ENCODE peak calls at places on chromosomes 12 and 14, in eight cellular contexts. One of them, this sample, is unnamed.

GRCh38 chr12:129844662-129845061 is 59.2 kb downstream of the TMEM132D start:
- DNase-seq in astrocyte of the cerebellum: peak
- DNase-seq in choroid plexus epithelial cell: peak
- DNase-seq in MG63: no peak
- DNase-seq in transverse colon: no peak
- DNase-seq in keratinocyte: no peak
- DNase-seq in WERI-Rb-1: no peak
- DNase-seq in fibroblast of the aortic adventitia: no peak
- DNase-seq in this sample: no peak

GRCh38 chr14:36824854-36825253 is 163.2 kb downstream of the PAX9 start:
- DNase-seq in astrocyte of the cerebellum: no peak
- DNase-seq in keratinocyte: no peak
- DNase-seq in transverse colon: no peak
- DNase-seq in choroid plexus epithelial cell: no peak
- DNase-seq in WERI-Rb-1: no peak
- DNase-seq in fibroblast of the aortic adventitia: no peak
- DNase-seq in MG63: no peak
- DNase-seq in this sample: no peak

GRCh38 chr14:55454264-55455151 is 14.1 kb upstream of the TBPL2 start:
- DNase-seq in transverse colon: peak
- DNase-seq in fibroblast of the aortic adventitia: peak
- DNase-seq in WERI-Rb-1: peak
- DNase-seq in choroid plexus epithelial cell: peak
- DNase-seq in astrocyte of the cerebellum: peak
- DNase-seq in MG63: peak
- DNase-seq in keratinocyte: peak
- DNase-seq in this sample: peak

GRCh38 chr14:100140452-100141132 is 18.9 kb downstream of the DEGS2 start:
- DNase-seq in fibroblast of the aortic adventitia: no peak
- DNase-seq in choroid plexus epithelial cell: peak
- DNase-seq in astrocyte of the cerebellum: no peak
- DNase-seq in transverse colon: no peak
- DNase-seq in MG63: no peak
- DNase-seq in WERI-Rb-1: no peak
- DNase-seq in keratinocyte: no peak
- DNase-seq in this sample: no peak

GRCh38 chr14:61461808-61462275 is 140.5 kb downstream of the PRKCH start:
- DNase-seq in fibroblast of the aortic adventitia: peak
- DNase-seq in choroid plexus epithelial cell: peak
- DNase-seq in MG63: no peak
- DNase-seq in keratinocyte: no peak
- DNase-seq in WERI-Rb-1: no peak
- DNase-seq in astrocyte of the cerebellum: peak
- DNase-seq in transverse colon: no peak
- DNase-seq in this sample: peak

GRCh38 chr12:106025129-106025528 is 113.6 kb downstream of the NUAK1 start:
- DNase-seq in fibroblast of the aortic adventitia: no peak
- DNase-seq in WERI-Rb-1: no peak
- DNase-seq in keratinocyte: no peak
- DNase-seq in astrocyte of the cerebellum: no peak
- DNase-seq in transverse colon: no peak
- DNase-seq in choroid plexus epithelial cell: no peak
- DNase-seq in MG63: no peak
- DNase-seq in this sample: no peak

GRCh38 chr14:36059531-36059930 is 117.0 kb downstream of the PTCSC3 start:
- DNase-seq in fibroblast of the aortic adventitia: no peak
- DNase-seq in astrocyte of the cerebellum: no peak
- DNase-seq in transverse colon: no peak
- DNase-seq in WERI-Rb-1: no peak
- DNase-seq in MG63: no peak
- DNase-seq in keratinocyte: no peak
- DNase-seq in choroid plexus epithelial cell: no peak
- DNase-seq in this sample: no peak

GRCh38 chr12:95218164-95218851 is 701 bp downstream of the VEZT start:
- DNase-seq in fibroblast of the aortic adventitia: peak
- DNase-seq in WERI-Rb-1: no peak
- DNase-seq in MG63: no peak
- DNase-seq in keratinocyte: no peak
- DNase-seq in astrocyte of the cerebellum: peak
- DNase-seq in choroid plexus epithelial cell: peak
- DNase-seq in transverse colon: peak
- DNase-seq in this sample: no peak

GRCh38 chr14:29215853-29216252 is 449.3 kb downstream of the FOXG1 start:
- DNase-seq in astrocyte of the cerebellum: no peak
- DNase-seq in choroid plexus epithelial cell: peak
- DNase-seq in transverse colon: no peak
- DNase-seq in WERI-Rb-1: no peak
- DNase-seq in fibroblast of the aortic adventitia: peak
- DNase-seq in keratinocyte: no peak
- DNase-seq in MG63: no peak
- DNase-seq in this sample: no peak

DNA sequence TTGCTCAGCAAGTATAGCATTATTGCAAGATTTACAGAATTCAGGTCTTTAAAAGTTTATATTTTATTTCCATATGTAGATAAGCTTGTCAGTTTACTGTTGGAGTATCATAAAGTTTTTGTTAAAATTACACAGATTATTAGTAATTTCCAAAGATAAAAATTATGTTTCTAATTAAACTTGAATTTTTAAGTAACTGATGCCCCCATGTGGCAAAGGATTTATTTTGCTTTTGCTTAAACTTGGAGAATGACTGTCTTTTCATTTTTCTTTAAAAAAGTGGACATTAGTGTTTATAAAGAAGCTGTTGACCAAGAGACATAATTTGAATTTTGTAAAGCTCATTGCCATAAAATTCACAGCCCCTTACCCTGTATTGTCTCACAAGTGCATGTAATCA is 45.8 kb downstream of the ETNK1 start:
- DNase-seq in choroid plexus epithelial cell: peak
- DNase-seq in transverse colon: no peak
- DNase-seq in astrocyte of the cerebellum: no peak
- DNase-seq in MG63: no peak
- DNase-seq in keratinocyte: no peak
- DNase-seq in fibroblast of the aortic adventitia: peak
- DNase-seq in WERI-Rb-1: no peak
- DNase-seq in this sample: no peak
- H3K4me3 ChIP-seq in choroid plexus epithelial cell: no peak
- H3K4me3 ChIP-seq in transverse colon: no peak
- H3K4me3 ChIP-seq in astrocyte of the cerebellum: no peak
- H3K4me3 ChIP-seq in MG63: no peak
- H3K4me3 ChIP-seq in keratinocyte: no peak
- H3K4me3 ChIP-seq in fibroblast of the aortic adventitia: no peak
- H3K4me3 ChIP-seq in WERI-Rb-1: no peak
- H3K4me3 ChIP-seq in this sample: no peak

GRCh38 chr12:80716711-80717469 is at the start of gene MYF5:
- DNase-seq in WERI-Rb-1: no peak
- DNase-seq in keratinocyte: no peak
- DNase-seq in MG63: no peak
- DNase-seq in transverse colon: no peak
- DNase-seq in astrocyte of the cerebellum: no peak
- DNase-seq in fibroblast of the aortic adventitia: no peak
- DNase-seq in choroid plexus epithelial cell: no peak
- DNase-seq in this sample: no peak
- H3K4me3 ChIP-seq in WERI-Rb-1: no peak
- H3K4me3 ChIP-seq in keratinocyte: no peak
- H3K4me3 ChIP-seq in MG63: no peak
- H3K4me3 ChIP-seq in transverse colon: no peak
- H3K4me3 ChIP-seq in astrocyte of the cerebellum: no peak
- H3K4me3 ChIP-seq in fibroblast of the aortic adventitia: no peak
- H3K4me3 ChIP-seq in choroid plexus epithelial cell: no peak
- H3K4me3 ChIP-seq in this sample: no peak

GRCh38 chr14:94075008-94075407 is 6.0 kb downstream of the DDX24 start:
- DNase-seq in choroid plexus epithelial cell: no peak
- DNase-seq in keratinocyte: no peak
- DNase-seq in fibroblast of the aortic adventitia: no peak
- DNase-seq in MG63: no peak
- DNase-seq in WERI-Rb-1: no peak
- DNase-seq in astrocyte of the cerebellum: no peak
- DNase-seq in transverse colon: no peak
- DNase-seq in this sample: no peak
- H3K4me3 ChIP-seq in choroid plexus epithelial cell: no peak
- H3K4me3 ChIP-seq in keratinocyte: no peak
- H3K4me3 ChIP-seq in fibroblast of the aortic adventitia: no peak
- H3K4me3 ChIP-seq in MG63: no peak
- H3K4me3 ChIP-seq in WERI-Rb-1: no peak
- H3K4me3 ChIP-seq in astrocyte of the cerebellum: no peak
- H3K4me3 ChIP-seq in transverse colon: no peak
- H3K4me3 ChIP-seq in this sample: no peak

DNA sequence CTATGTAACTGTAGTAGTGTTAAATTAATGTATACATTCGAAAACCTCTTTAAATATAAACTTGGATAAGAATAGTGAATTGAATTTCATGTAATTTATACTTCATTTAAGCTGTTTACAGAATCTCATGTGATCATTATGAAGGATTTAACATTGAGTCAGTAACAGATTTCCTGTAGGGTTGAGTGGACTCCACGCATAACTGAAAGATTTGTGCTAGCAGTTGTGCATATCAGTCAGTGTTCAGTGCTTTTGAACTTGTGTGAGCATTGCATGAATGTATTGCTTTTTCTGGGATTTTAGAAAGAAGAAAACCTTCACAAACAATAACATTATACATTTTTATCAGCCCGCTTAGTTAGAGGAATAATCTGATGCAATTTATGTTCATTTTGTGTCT is 1435.3 kb downstream of the LRFN5 start:
- DNase-seq in keratinocyte: no peak
- DNase-seq in choroid plexus epithelial cell: no peak
- DNase-seq in fibroblast of the aortic adventitia: no peak
- DNase-seq in MG63: no peak
- DNase-seq in WERI-Rb-1: no peak
- DNase-seq in astrocyte of the cerebellum: no peak
- DNase-seq in transverse colon: no peak
- DNase-seq in this sample: no peak
- H3K4me3 ChIP-seq in keratinocyte: no peak
- H3K4me3 ChIP-seq in choroid plexus epithelial cell: no peak
- H3K4me3 ChIP-seq in fibroblast of the aortic adventitia: no peak
- H3K4me3 ChIP-seq in MG63: no peak
- H3K4me3 ChIP-seq in WERI-Rb-1: no peak
- H3K4me3 ChIP-seq in astrocyte of the cerebellum: no peak
- H3K4me3 ChIP-seq in transverse colon: no peak
- H3K4me3 ChIP-seq in this sample: no peak

DNA sequence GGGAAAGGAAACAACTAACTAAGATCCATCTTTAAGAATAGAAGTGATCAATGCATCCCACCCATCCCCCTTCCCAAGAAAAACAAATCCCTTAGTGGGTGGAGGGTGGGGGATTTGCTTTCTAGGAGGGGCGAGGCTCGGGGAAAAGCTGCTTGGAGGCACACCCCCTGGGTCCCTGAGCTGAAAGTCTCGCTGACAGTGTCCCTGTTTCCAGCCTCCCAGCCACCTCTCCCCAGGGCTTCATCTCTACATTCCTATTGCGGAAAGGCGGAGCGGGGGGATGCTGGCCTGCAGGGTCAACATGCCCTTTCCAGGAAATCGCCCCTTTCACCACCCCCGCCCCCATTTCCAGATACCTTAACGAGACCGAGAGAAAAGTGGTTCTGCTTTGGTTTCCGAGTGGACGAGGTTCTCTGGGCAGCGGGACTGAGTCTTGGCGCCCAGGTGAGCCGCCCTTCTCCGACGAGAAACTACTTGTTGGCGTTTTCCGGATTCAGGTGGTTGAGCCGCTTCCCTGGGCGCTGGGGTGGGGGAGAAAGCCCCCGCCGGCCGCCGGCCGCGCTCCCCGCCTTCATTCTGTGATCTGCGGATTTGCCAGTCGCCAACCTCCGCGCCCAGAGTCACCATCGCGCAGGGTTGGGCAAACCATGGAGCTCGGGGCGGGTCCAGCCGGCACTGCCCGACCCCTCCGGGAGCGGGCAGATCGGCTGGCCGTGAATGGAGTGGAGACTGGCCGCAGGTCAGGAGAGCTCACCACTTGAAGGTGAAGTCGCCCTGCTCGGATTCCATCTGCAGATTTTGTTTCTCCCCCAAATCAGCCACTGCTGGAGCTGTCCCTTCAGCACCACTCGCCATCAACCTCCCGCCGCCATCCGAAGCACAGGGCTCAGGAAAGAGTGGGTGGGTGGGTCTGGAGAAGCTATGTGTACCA is 523 bp downstream of the KCNC2 start:
- DNase-seq in keratinocyte: no peak
- DNase-seq in choroid plexus epithelial cell: peak
- DNase-seq in WERI-Rb-1: peak
- DNase-seq in MG63: peak
- DNase-seq in transverse colon: no peak
- DNase-seq in astrocyte of the cerebellum: peak
- DNase-seq in fibroblast of the aortic adventitia: peak
- DNase-seq in this sample: no peak
- H3K4me3 ChIP-seq in keratinocyte: no peak
- H3K4me3 ChIP-seq in choroid plexus epithelial cell: no peak
- H3K4me3 ChIP-seq in WERI-Rb-1: peak
- H3K4me3 ChIP-seq in MG63: no peak
- H3K4me3 ChIP-seq in transverse colon: no peak
- H3K4me3 ChIP-seq in astrocyte of the cerebellum: peak
- H3K4me3 ChIP-seq in fibroblast of the aortic adventitia: no peak
- H3K4me3 ChIP-seq in this sample: no peak

DNA sequence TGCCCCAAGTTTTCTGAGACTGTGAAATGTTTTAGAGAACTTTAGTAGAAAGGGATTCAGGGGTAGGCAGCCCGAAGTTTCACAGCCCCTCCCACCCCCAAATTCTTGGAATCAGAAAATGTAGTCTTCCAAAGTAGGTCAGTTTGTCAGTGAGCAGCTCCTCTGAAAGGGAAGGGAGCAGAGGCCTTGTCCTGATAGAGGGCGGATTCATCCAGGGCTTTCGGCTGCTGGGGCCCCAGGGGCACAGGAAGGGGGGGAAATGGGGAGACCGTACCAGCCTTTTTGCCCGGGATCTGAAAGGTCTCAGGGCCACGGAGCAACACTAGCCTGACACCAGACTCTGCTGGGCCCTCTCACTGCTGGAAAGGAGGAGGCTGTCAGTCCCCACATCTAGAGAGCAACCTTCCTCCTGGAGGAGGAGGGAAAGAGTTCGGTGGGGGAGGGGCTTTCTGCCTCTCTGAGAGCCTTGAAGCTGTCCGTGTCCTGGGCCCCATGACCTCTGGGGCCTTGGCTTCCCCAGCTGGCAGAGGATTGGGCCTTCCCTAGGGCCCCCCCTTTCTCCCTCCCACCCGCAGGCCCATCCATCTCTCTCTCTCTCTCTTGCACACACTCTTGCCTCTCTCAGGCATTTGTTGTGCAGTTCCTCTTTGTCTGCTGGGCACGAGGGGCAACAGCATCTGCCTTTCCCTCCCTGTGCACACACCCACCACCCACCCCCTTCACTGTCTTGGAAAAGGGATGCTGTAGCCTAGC is at the start of gene IKZF4:
- DNase-seq in keratinocyte: no peak
- DNase-seq in fibroblast of the aortic adventitia: peak
- DNase-seq in choroid plexus epithelial cell: peak
- DNase-seq in WERI-Rb-1: peak
- DNase-seq in transverse colon: no peak
- DNase-seq in MG63: no peak
- DNase-seq in astrocyte of the cerebellum: no peak
- DNase-seq in this sample: no peak
- H3K4me3 ChIP-seq in keratinocyte: no peak
- H3K4me3 ChIP-seq in fibroblast of the aortic adventitia: peak
- H3K4me3 ChIP-seq in choroid plexus epithelial cell: peak
- H3K4me3 ChIP-seq in WERI-Rb-1: peak
- H3K4me3 ChIP-seq in transverse colon: peak
- H3K4me3 ChIP-seq in MG63: no peak
- H3K4me3 ChIP-seq in astrocyte of the cerebellum: peak
- H3K4me3 ChIP-seq in this sample: no peak

This sample was measured in HFF-Myc.